ENCODE peak calls at places on chromosomes 3 and 15, in ten cellular contexts. H is KBM-7; B is activated T-helper 9 cell treated with anti-CD3 and anti-CD28 coated beads, Interleukin-2, amount 50 U/mL, for 16 hours; K is upper lobe of right lung; M is activated CD4-positive, alpha-beta T cell treated with anti-CD3 and anti-CD28 coated beads, Interleukin-2, amount 50 U/mL, for 1 hour; D is stimulated activated CD8-positive, alpha-beta memory T cell treated with anti-CD3 and anti-CD28 coated beads, Interleukin-7, amount 100 ng/mL, for 24 hours; Y is endothelial cell; Q is Caco-2; T is posterior cingulate gyrus; N is EL. G is an unnamed sample.

GRCh38 chr3:188335656-188336055 is 181.7 kb downstream of the LPP start:
- DNase-seq in H (no peak), B (no peak), K (no peak), M (no peak), D (no peak), Y (no peak), Q (no peak), T (no peak), N (no peak), G (no peak)

GRCh38 chr15:92845109-92845508 is 55.0 kb upstream of the CHD2 start:
- DNase-seq in H (peak), B (no peak), K (no peak), M (no peak), D (no peak), Y (no peak), Q (no peak), T (no peak), N (peak), G (no peak)

GRCh38 chr3:52069891-52070290 is 13.5 kb upstream of the DUSP7 start:
- DNase-seq in H (no peak), B (no peak), K (no peak), M (no peak), D (no peak), Y (no peak), Q (no peak), T (no peak), N (no peak), G (no peak)

GRCh38 chr3:119331661-119332060 is 37.5 kb downstream of the ARHGAP31 start:
- DNase-seq in H (no peak), B (no peak), K (no peak), M (no peak), D (no peak), Y (no peak), Q (no peak), T (no peak), N (no peak), G (no peak)

GRCh38 chr15:86231864-86232801 is 152.5 kb downstream of the AGBL1 start:
- DNase-seq in H (peak), B (peak), K (no peak), M (peak), D (peak), Y (peak), Q (peak), T (peak), N (no peak), G (no peak)

GRCh38 chr3:128923607-128924385 is 44.4 kb downstream of the ACAD9 start:
- DNase-seq in H (no peak), B (no peak), K (peak), M (no peak), D (no peak), Y (no peak), Q (no peak), T (no peak), N (no peak), G (no peak)

GRCh38 chr3:185701891-185702563 is 115.9 kb downstream of the SENP2 start:
- DNase-seq in H (no peak), B (no peak), K (no peak), M (no peak), D (no peak), Y (no peak), Q (no peak), T (no peak), N (no peak), G (no peak)

GRCh38 chr3:125154800-125155269 is 57.7 kb downstream of the SLC12A8 start:
- DNase-seq in H (no peak), B (peak), K (no peak), M (no peak), D (no peak), Y (no peak), Q (no peak), T (no peak), N (no peak), G (no peak)